ENCODE peak calls at places on chromosome 11, in nine cellular contexts. One of them, this sample, is unnamed.

GRCh38 chr11:2821891-2822290 is 63.7 kb downstream of the CDKN1C start:
- DNase-seq in GM23338: no peak
- DNase-seq in PC-9: no peak
- DNase-seq in fibroblast of lung: no peak
- DNase-seq in pancreas: no peak
- DNase-seq in esophagus squamous epithelium: no peak
- DNase-seq in colonic mucosa: no peak
- DNase-seq in psoas muscle: peak; percentile 26
- DNase-seq in ovary: peak; percentile 24
- DNase-seq in this sample: no peak

GRCh38 chr11:91164452-91164822 is 941.6 kb upstream of the CHORDC1 start:
- DNase-seq in ovary: no peak
- DNase-seq in esophagus squamous epithelium: no peak
- DNase-seq in PC-9: no peak
- DNase-seq in fibroblast of lung: no peak
- DNase-seq in psoas muscle: no peak
- DNase-seq in GM23338: no peak
- DNase-seq in pancreas: no peak
- DNase-seq in colonic mucosa: no peak
- DNase-seq in this sample: no peak

GRCh38 chr11:17496406-17496805 is 19.8 kb upstream of the ABCC8 start:
- DNase-seq in PC-9: no peak
- DNase-seq in esophagus squamous epithelium: no peak
- DNase-seq in pancreas: no peak
- DNase-seq in GM23338: no peak
- DNase-seq in ovary: no peak
- DNase-seq in colonic mucosa: no peak
- DNase-seq in fibroblast of lung: peak; percentile 8
- DNase-seq in psoas muscle: no peak
- DNase-seq in this sample: peak; percentile 48

GRCh38 chr11:64352099-64353005 is 6.6 kb upstream of the RPS6KA4 start:
- DNase-seq in esophagus squamous epithelium: no peak
- DNase-seq in PC-9: no peak
- DNase-seq in fibroblast of lung: no peak
- DNase-seq in ovary: no peak
- DNase-seq in GM23338: no peak
- DNase-seq in colonic mucosa: no peak
- DNase-seq in psoas muscle: peak; percentile 57
- DNase-seq in pancreas: no peak
- DNase-seq in this sample: no peak

GRCh38 chr11:75107187-75107586 is 10.5 kb upstream of the OR2AT4 start:
- DNase-seq in ovary: no peak
- DNase-seq in fibroblast of lung: no peak
- DNase-seq in pancreas: no peak
- DNase-seq in esophagus squamous epithelium: no peak
- DNase-seq in psoas muscle: no peak
- DNase-seq in colonic mucosa: no peak
- DNase-seq in GM23338: no peak
- DNase-seq in PC-9: no peak
- DNase-seq in this sample: no peak

GRCh38 chr11:108975641-108976071 is 310.8 kb downstream of the DDX10 start:
- DNase-seq in psoas muscle: no peak
- DNase-seq in esophagus squamous epithelium: no peak
- DNase-seq in GM23338: no peak
- DNase-seq in fibroblast of lung: no peak
- DNase-seq in pancreas: no peak
- DNase-seq in ovary: no peak
- DNase-seq in colonic mucosa: no peak
- DNase-seq in PC-9: peak; percentile 19
- DNase-seq in this sample: no peak

GRCh38 chr11:29018631-29019030 is 910.4 kb downstream of the METTL15 start:
- DNase-seq in esophagus squamous epithelium: no peak
- DNase-seq in colonic mucosa: no peak
- DNase-seq in pancreas: no peak
- DNase-seq in ovary: no peak
- DNase-seq in psoas muscle: no peak
- DNase-seq in GM23338: no peak
- DNase-seq in PC-9: peak; percentile 37
- DNase-seq in fibroblast of lung: peak; percentile 46
- DNase-seq in this sample: no peak

GRCh38 chr11:47569646-47570045 is 4.2 kb downstream of the PTPMT1 start:
- DNase-seq in GM23338: no peak
- DNase-seq in fibroblast of lung: no peak
- DNase-seq in pancreas: no peak
- DNase-seq in ovary: no peak
- DNase-seq in esophagus squamous epithelium: no peak
- DNase-seq in colonic mucosa: no peak
- DNase-seq in psoas muscle: no peak
- DNase-seq in PC-9: no peak
- DNase-seq in this sample: no peak

GRCh38 chr11:33735426-33736147 is 636 bp downstream of the CD59 start:
- DNase-seq in fibroblast of lung: no peak
- DNase-seq in psoas muscle: peak; percentile 73
- DNase-seq in pancreas: no peak
- DNase-seq in esophagus squamous epithelium: no peak
- DNase-seq in PC-9: no peak
- DNase-seq in ovary: no peak
- DNase-seq in GM23338: peak; percentile 52
- DNase-seq in colonic mucosa: peak; percentile 71
- DNase-seq in this sample: peak; percentile 72

GRCh38 chr11:95592455-95592854 is 197.1 kb downstream of the FAM76B start:
- DNase-seq in fibroblast of lung: peak; percentile 79
- DNase-seq in PC-9: no peak
- DNase-seq in GM23338: peak; percentile 54
- DNase-seq in colonic mucosa: no peak
- DNase-seq in ovary: peak; percentile 33
- DNase-seq in pancreas: no peak
- DNase-seq in esophagus squamous epithelium: no peak
- DNase-seq in psoas muscle: no peak
- DNase-seq in this sample: peak; percentile 82

GRCh38 chr11:69362315-69362714 is 68.4 kb downstream of the MYEOV start:
- DNase-seq in pancreas: no peak
- DNase-seq in ovary: no peak
- DNase-seq in GM23338: peak; percentile 23
- DNase-seq in colonic mucosa: peak; percentile 13
- DNase-seq in fibroblast of lung: no peak
- DNase-seq in PC-9: no peak
- DNase-seq in psoas muscle: no peak
- DNase-seq in esophagus squamous epithelium: no peak
- DNase-seq in this sample: no peak

GRCh38 chr11:133501643-133502535 is 30.4 kb downstream of the OPCML start:
- DNase-seq in PC-9: no peak
- DNase-seq in fibroblast of lung: no peak
- DNase-seq in esophagus squamous epithelium: no peak
- DNase-seq in ovary: no peak
- DNase-seq in colonic mucosa: no peak
- DNase-seq in GM23338: no peak
- DNase-seq in psoas muscle: no peak
- DNase-seq in pancreas: no peak
- DNase-seq in this sample: peak; percentile 40

GRCh38 chr11:118641463-118642019 is 34.1 kb downstream of the PHLDB1 start:
- DNase-seq in psoas muscle: no peak
- DNase-seq in colonic mucosa: peak; percentile 80
- DNase-seq in esophagus squamous epithelium: no peak
- DNase-seq in fibroblast of lung: no peak
- DNase-seq in pancreas: peak; percentile 90
- DNase-seq in ovary: no peak
- DNase-seq in PC-9: no peak
- DNase-seq in GM23338: no peak
- DNase-seq in this sample: peak; percentile 97

GRCh38 chr11:19344661-19345518 is 104.1 kb upstream of the E2F8 start:
- DNase-seq in GM23338: peak; percentile 90
- DNase-seq in PC-9: peak; percentile 79
- DNase-seq in colonic mucosa: peak; percentile 29
- DNase-seq in fibroblast of lung: peak; percentile 33
- DNase-seq in psoas muscle: peak; percentile 70
- DNase-seq in pancreas: peak; percentile 56
- DNase-seq in ovary: no peak
- DNase-seq in esophagus squamous epithelium: no peak
- DNase-seq in this sample: peak; percentile 86

GRCh38 chr11:8058216-8058615 is 22.8 kb upstream of the TUB start:
- DNase-seq in PC-9: no peak
- DNase-seq in pancreas: no peak
- DNase-seq in fibroblast of lung: no peak
- DNase-seq in psoas muscle: no peak
- DNase-seq in colonic mucosa: no peak
- DNase-seq in ovary: no peak
- DNase-seq in esophagus squamous epithelium: no peak
- DNase-seq in GM23338: no peak
- DNase-seq in this sample: no peak

GRCh38 chr11:8055836-8056526 is 25.0 kb upstream of the TUB start:
- DNase-seq in GM23338: no peak
- DNase-seq in ovary: no peak
- DNase-seq in esophagus squamous epithelium: no peak
- DNase-seq in PC-9: no peak
- DNase-seq in colonic mucosa: no peak
- DNase-seq in psoas muscle: no peak
- DNase-seq in fibroblast of lung: no peak
- DNase-seq in pancreas: no peak
- DNase-seq in this sample: no peak

GRCh38 chr11:8056810-8057463 is 24.1 kb upstream of the TUB start:
- DNase-seq in pancreas: no peak
- DNase-seq in GM23338: no peak
- DNase-seq in colonic mucosa: no peak
- DNase-seq in psoas muscle: peak; percentile 82
- DNase-seq in fibroblast of lung: peak; percentile 83
- DNase-seq in PC-9: no peak
- DNase-seq in esophagus squamous epithelium: no peak
- DNase-seq in ovary: peak; percentile 73
- DNase-seq in this sample: no peak

GRCh38 chr11:8059030-8059429 is 22.0 kb upstream of the TUB start:
- DNase-seq in GM23338: no peak
- DNase-seq in pancreas: no peak
- DNase-seq in fibroblast of lung: no peak
- DNase-seq in psoas muscle: no peak
- DNase-seq in PC-9: no peak
- DNase-seq in colonic mucosa: no peak
- DNase-seq in ovary: no peak
- DNase-seq in esophagus squamous epithelium: no peak
- DNase-seq in this sample: no peak

GRCh38 chr11:8055111-8055835 is 25.7 kb upstream of the TUB start:
- DNase-seq in PC-9: no peak
- DNase-seq in ovary: no peak
- DNase-seq in fibroblast of lung: no peak
- DNase-seq in esophagus squamous epithelium: no peak
- DNase-seq in GM23338: peak; percentile 75
- DNase-seq in psoas muscle: no peak
- DNase-seq in pancreas: no peak
- DNase-seq in colonic mucosa: no peak
- DNase-seq in this sample: no peak
- TF ChIP-seq CTCF in PC-9: peak; percentile 26
- TF ChIP-seq CTCF in ovary: no peak
- TF ChIP-seq CTCF in fibroblast of lung: no peak
- TF ChIP-seq CTCF in esophagus squamous epithelium: no peak
- TF ChIP-seq CTCF in GM23338: peak; percentile 70
- TF ChIP-seq CTCF in psoas muscle: no peak
- TF ChIP-seq CTCF in pancreas: no peak
- TF ChIP-seq CTCF in colonic mucosa: no peak
- TF ChIP-seq CTCF in this sample: no peak

DNA sequence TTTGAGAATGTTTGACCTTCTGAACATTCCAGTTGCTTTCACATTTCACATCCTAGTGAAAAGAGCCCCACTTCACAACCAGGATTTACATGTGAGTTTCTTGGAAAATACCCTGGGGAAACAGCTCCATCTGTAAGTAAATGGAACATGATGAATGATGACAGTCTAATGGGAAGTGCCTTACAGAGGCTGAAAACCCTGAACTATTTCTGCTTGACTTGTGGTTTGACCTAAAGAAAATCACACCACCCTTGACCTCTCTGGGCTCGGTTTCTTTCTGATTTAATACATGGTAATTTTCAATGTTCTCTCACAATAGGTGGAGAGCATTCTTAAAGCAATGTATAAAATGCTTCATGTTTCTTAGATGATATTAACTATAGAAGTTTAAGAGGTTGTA is 499.4 kb upstream of the API5 start:
- DNase-seq in pancreas: no peak
- DNase-seq in PC-9: no peak
- DNase-seq in fibroblast of lung: no peak
- DNase-seq in psoas muscle: no peak
- DNase-seq in esophagus squamous epithelium: no peak
- DNase-seq in colonic mucosa: no peak
- DNase-seq in GM23338: no peak
- DNase-seq in ovary: no peak
- DNase-seq in this sample: no peak
- H3K4me1 ChIP-seq in pancreas: no peaks in the 10 kb centered on the region
- H3K4me1 ChIP-seq in PC-9: no peaks in the 10 kb centered on the region
- H3K4me1 ChIP-seq in fibroblast of lung: no peaks in the 10 kb centered on the region
- H3K4me1 ChIP-seq in psoas muscle: no peaks in the 10 kb centered on the region
- H3K4me1 ChIP-seq in esophagus squamous epithelium: no peaks in the 10 kb centered on the region
- H3K4me1 ChIP-seq in colonic mucosa: no peaks in the 10 kb centered on the region
- H3K4me1 ChIP-seq in GM23338: no peaks in the 10 kb centered on the region
- H3K4me1 ChIP-seq in ovary: no peaks in the 10 kb centered on the region
- H3K4me1 ChIP-seq in this sample: no peaks in the 10 kb centered on the region

GRCh38 chr11:122115520-122116343 is at the start of gene BLID:
- DNase-seq in GM23338: peak; percentile 88
- DNase-seq in ovary: no peak
- DNase-seq in colonic mucosa: no peak
- DNase-seq in esophagus squamous epithelium: no peak
- DNase-seq in PC-9: no peak
- DNase-seq in pancreas: no peak
- DNase-seq in fibroblast of lung: peak; percentile 44
- DNase-seq in psoas muscle: peak; percentile 63
- DNase-seq in this sample: peak; percentile 66
- H3K27ac ChIP-seq in GM23338: no peak within 1 kb of the TSS
- H3K27ac ChIP-seq in ovary: no peak within 1 kb of the TSS
- H3K27ac ChIP-seq in colonic mucosa: no peak within 1 kb of the TSS
- H3K27ac ChIP-seq in esophagus squamous epithelium: no peak within 1 kb of the TSS
- H3K27ac ChIP-seq in PC-9: no peak within 1 kb of the TSS
- H3K27ac ChIP-seq in pancreas: no peak within 1 kb of the TSS
- H3K27ac ChIP-seq in fibroblast of lung: peak within 1 kb of the TSS; percentile 7
- H3K27ac ChIP-seq in psoas muscle: no peak within 1 kb of the TSS
- H3K27ac ChIP-seq in this sample: no peak within 1 kb of the TSS

GRCh38 chr11:71124127-71124526 is 128.2 kb downstream of the SHANK2 start:
- DNase-seq in colonic mucosa: no peak
- DNase-seq in ovary: no peak
- DNase-seq in psoas muscle: no peak
- DNase-seq in fibroblast of lung: no peak
- DNase-seq in pancreas: no peak
- DNase-seq in esophagus squamous epithelium: no peak
- DNase-seq in GM23338: no peak
- DNase-seq in PC-9: no peak
- DNase-seq in this sample: no peak

GRCh38 chr11:71117311-71117710 is 135.1 kb downstream of the SHANK2 start:
- DNase-seq in colonic mucosa: no peak
- DNase-seq in ovary: no peak
- DNase-seq in psoas muscle: no peak
- DNase-seq in fibroblast of lung: no peak
- DNase-seq in pancreas: no peak
- DNase-seq in PC-9: peak; percentile 59
- DNase-seq in GM23338: no peak
- DNase-seq in esophagus squamous epithelium: no peak
- DNase-seq in this sample: no peak

GRCh38 chr11:71119656-71120269 is 132.6 kb downstream of the SHANK2 start:
- DNase-seq in PC-9: no peak
- DNase-seq in fibroblast of lung: no peak
- DNase-seq in GM23338: no peak
- DNase-seq in pancreas: no peak
- DNase-seq in colonic mucosa: no peak
- DNase-seq in psoas muscle: no peak
- DNase-seq in esophagus squamous epithelium: no peak
- DNase-seq in ovary: no peak
- DNase-seq in this sample: peak; percentile 42

GRCh38 chr11:71118671-71119250 is 133.6 kb downstream of the SHANK2 start:
- DNase-seq in PC-9: no peak
- DNase-seq in ovary: no peak
- DNase-seq in colonic mucosa: no peak
- DNase-seq in fibroblast of lung: no peak
- DNase-seq in psoas muscle: no peak
- DNase-seq in GM23338: no peak
- DNase-seq in esophagus squamous epithelium: no peak
- DNase-seq in pancreas: no peak
- DNase-seq in this sample: no peak

GRCh38 chr11:71120346-71120963 is 131.9 kb downstream of the SHANK2 start:
- DNase-seq in esophagus squamous epithelium: no peak
- DNase-seq in PC-9: peak; percentile 57
- DNase-seq in fibroblast of lung: peak; percentile 6
- DNase-seq in colonic mucosa: peak; percentile 29
- DNase-seq in pancreas: peak; percentile 53
- DNase-seq in psoas muscle: no peak
- DNase-seq in GM23338: peak; percentile 94
- DNase-seq in ovary: no peak
- DNase-seq in this sample: peak; percentile 88
- TF ChIP-seq CTCF in esophagus squamous epithelium: no peak
- TF ChIP-seq CTCF in PC-9: peak; percentile 72
- TF ChIP-seq CTCF in fibroblast of lung: no peak
- TF ChIP-seq CTCF in colonic mucosa: no peak
- TF ChIP-seq CTCF in pancreas: peak; percentile 41
- TF ChIP-seq CTCF in psoas muscle: no peak
- TF ChIP-seq CTCF in GM23338: peak; percentile 71
- TF ChIP-seq CTCF in ovary: no peak
- TF ChIP-seq CTCF in this sample: peak; percentile 23

This sample was measured in thyroid gland.